ENCODE peak calls at places on chromosomes 12 and 14, in five cellular contexts. X is SHP77, G is NCI-H1417 treated with DMSO at 0.1 percent for 48 hours, R is breast epithelium, P is uterus. N is an unnamed sample.

GRCh38 chr12:54611715-54612116 is 23.0 kb downstream of the LACRT start:
- DNase-seq in X (no peak), R (peak; percentile 52), G (no peak), P (no peak), N (no peak)

GRCh38 chr14:47186491-47186890 is 488.9 kb downstream of the MDGA2 start:
- DNase-seq in P (no peak), X (no peak), R (no peak), G (no peak), N (no peak)

GRCh38 chr12:105235299-105235746 is 651 bp downstream of the APPL2 start:
- DNase-seq in R (no peak), P (no peak), X (peak; percentile 14), G (no peak), N (no peak)

GRCh38 chr14:24708684-24709083 is 74.7 kb upstream of the GZMB start:
- DNase-seq in P (no peak), X (no peak), R (no peak), G (no peak), N (no peak)

GRCh38 chr14:87229131-87229530 is 763.9 kb downstream of the GALC start:
- DNase-seq in X (no peak), R (no peak), G (no peak), P (no peak), N (no peak)

GRCh38 chr12:89951050-89951693 is 242.5 kb upstream of the ATP2B1 start:
- DNase-seq in G (no peak), X (no peak), P (no peak), R (no peak), N (no peak)

GRCh38 chr14:51697848-51698247 is 46.1 kb downstream of the FRMD6 start:
- DNase-seq in P (no peak), G (peak; percentile 54), X (no peak), R (no peak), N (no peak)

GRCh38 chr14:94079891-94080605 is 954 bp downstream of the DDX24 start:
- DNase-seq in X (no peak), G (no peak), R (no peak), P (no peak), N (no peak)

GRCh38 chr14:74875941-74876913 is at the start of gene PROX2:
- DNase-seq in G (no peak), P (no peak), X (no peak), R (no peak), N (no peak)

GRCh38 chr12:57832966-57833365 is 13.6 kb downstream of the CTDSP2 start:
- DNase-seq in R (no peak), P (no peak), X (no peak), G (no peak), N (no peak)

GRCh38 chr12:43776498-43776897 is 17.7 kb downstream of the IRAK4 start:
- DNase-seq in P (no peak), X (peak; percentile 3), G (no peak), R (no peak), N (no peak)

GRCh38 chr14:52862652-52863338 is 71.4 kb upstream of the GNPNAT1 start:
- DNase-seq in R (no peak), G (no peak), X (no peak), P (no peak), N (no peak)

GRCh38 chr12:59304077-59304721 is 291.6 kb upstream of the SLC16A7 start:
- DNase-seq in P (no peak), X (no peak), G (no peak), R (no peak), N (no peak)

GRCh38 chr12:47715393-47715876 is 9.6 kb upstream of the RPAP3 start:
- DNase-seq in P (peak; percentile 87), G (peak; percentile 15), X (peak; percentile 87), R (peak; percentile 93), N (peak; percentile 55)

GRCh38 chr12:67531519-67531918 is 117.0 kb upstream of the DYRK2 start:
- DNase-seq in P (no peak), G (no peak), R (no peak), X (no peak), N (no peak)